ENCODE peak calls at places on chromosome 12, in five cellular contexts. V is uterus, G is cardiac muscle cell, E is left lung, H is kidney. B is an unnamed sample.
A peak's percentile ranks its signal among the peaks of the same experiment; 100 is the strongest.

GRCh38 chr12:52080403-52081201 is 1.1 kb downstream of the SMIM41 start:
- DNase-seq in G (no peak), V (no peak), H (peak; percentile 56), E (no peak), B (no peak)

GRCh38 chr12:56007892-56008471 is 10.9 kb downstream of the SUOX start:
- DNase-seq in E (no peak), H (no peak), V (no peak), G (peak; percentile 28), B (no peak)

GRCh38 chr12:48682927-48683326 is 889 bp upstream of the KANSL2 start:
- DNase-seq in G (no peak), H (no peak), E (no peak), V (no peak), B (no peak)

GRCh38 chr12:100504820-100505219 is 31.2 kb downstream of the NR1H4 start:
- DNase-seq in G (no peak), H (peak; percentile 65), V (no peak), E (no peak), B (no peak)

GRCh38 chr12:104230704-104231103 is 15.1 kb downstream of the TXNRD1 start:
- DNase-seq in G (no peak), H (no peak), V (no peak), E (no peak), B (no peak)

GRCh38 chr12:38664661-38665269 is 240.6 kb downstream of the CPNE8 start:
- DNase-seq in H (no peak), G (peak; percentile 33), E (no peak), V (no peak), B (no peak)

GRCh38 chr12:12166751-12167150 is 96.0 kb downstream of the BCL2L14 start:
- DNase-seq in G (no peak), V (no peak), H (no peak), E (no peak), B (no peak)

GRCh38 chr12:8947737-8948136 is 1.7 kb downstream of the M6PR start:
- DNase-seq in G (no peak), V (no peak), E (no peak), H (no peak), B (no peak)

GRCh38 chr12:115798309-115798917 is 479.1 kb downstream of the MED13L start:
- DNase-seq in H (no peak), E (no peak), G (no peak), V (no peak), B (no peak)

GRCh38 chr12:54734196-54734950 is 86.2 kb upstream of the DCD start:
- DNase-seq in G (no peak), H (no peak), V (no peak), E (no peak), B (no peak)

GRCh38 chr12:124240493-124240892 is 54.4 kb upstream of the RFLNA start:
- DNase-seq in E (no peak), V (no peak), H (no peak), G (peak; percentile 34), B (no peak)

GRCh38 chr12:121427556-121428055 is 27.7 kb downstream of the RNF34 start:
- DNase-seq in E (no peak), V (no peak), H (no peak), G (no peak), B (no peak)

GRCh38 chr12:89040146-89040964 is 311.9 kb downstream of the DUSP6 start:
- DNase-seq in V (no peak), G (peak; percentile 43), E (peak; percentile 76), H (peak; percentile 66), B (no peak)

GRCh38 chr12:121237415-121237814 is 27.5 kb downstream of the P2RX4 start:
- DNase-seq in V (no peak), H (no peak), G (no peak), E (peak; percentile 34), B (no peak)

GRCh38 chr12:64883264-64884163 is 59.1 kb downstream of the TBC1D30 start:
- DNase-seq in V (no peak), E (no peak), G (no peak), H (no peak), B (no peak)

GRCh38 chr12:31749024-31749704 is 20.3 kb upstream of the AMN1 start:
- DNase-seq in H (no peak), E (no peak), V (peak; percentile 79), G (peak; percentile 91), B (no peak)

GRCh38 chr12:20588057-20588456 is 107.1 kb upstream of the SLCO1C1 start:
- DNase-seq in V (no peak), G (no peak), H (no peak), E (no peak), B (no peak)

GRCh38 chr12:24705741-24706358 is 243.1 kb downstream of the BCAT1 start:
- DNase-seq in G (peak; percentile 65), H (no peak), V (no peak), E (no peak), B (no peak)

GRCh38 chr12:1529862-1530591 is 64.4 kb downstream of the FBXL14 start:
- DNase-seq in H (no peak), E (no peak), V (no peak), G (no peak), B (no peak)
- H3K4me3 ChIP-seq in H (peak overlapping the region; percentile 13), E (peak overlapping the region; percentile 13), V (peak overlapping the region; percentile 26), G (peak overlapping the region; percentile 90), B (peak overlapping the region; percentile 71)

GRCh38 chr12:101792046-101792931 is 38.5 kb downstream of the GNPTAB start:
- DNase-seq in V (no peak), G (no peak), H (no peak), E (no peak), B (no peak)
- TF ChIP-seq CTCF in V (peak; percentile 21), G (peak; percentile 38), H (peak; percentile 37), E (no peak), B (no peak)

GRCh38 chr12:27693403-27693802 is 2.8 kb upstream of the REP15 start:
- DNase-seq in E (no peak), V (no peak), H (no peak), G (no peak), B (no peak)
- H3K27ac ChIP-seq in E (no peak overlapping the region), V (no peak overlapping the region), H (no peak overlapping the region), G (no peak overlapping the region), B (no peak overlapping the region)

GRCh38 chr12:91272456-91273063 is 89.9 kb upstream of the DCN start:
- DNase-seq in G (peak; percentile 79), V (peak; percentile 76), H (peak; percentile 90), E (no peak), B (peak; percentile 78)
- H3K4me3 ChIP-seq in G (no peak overlapping the region), V (no peak overlapping the region), H (no peak overlapping the region), E (no peak overlapping the region), B (peak overlapping the region; percentile 8)

DNA sequence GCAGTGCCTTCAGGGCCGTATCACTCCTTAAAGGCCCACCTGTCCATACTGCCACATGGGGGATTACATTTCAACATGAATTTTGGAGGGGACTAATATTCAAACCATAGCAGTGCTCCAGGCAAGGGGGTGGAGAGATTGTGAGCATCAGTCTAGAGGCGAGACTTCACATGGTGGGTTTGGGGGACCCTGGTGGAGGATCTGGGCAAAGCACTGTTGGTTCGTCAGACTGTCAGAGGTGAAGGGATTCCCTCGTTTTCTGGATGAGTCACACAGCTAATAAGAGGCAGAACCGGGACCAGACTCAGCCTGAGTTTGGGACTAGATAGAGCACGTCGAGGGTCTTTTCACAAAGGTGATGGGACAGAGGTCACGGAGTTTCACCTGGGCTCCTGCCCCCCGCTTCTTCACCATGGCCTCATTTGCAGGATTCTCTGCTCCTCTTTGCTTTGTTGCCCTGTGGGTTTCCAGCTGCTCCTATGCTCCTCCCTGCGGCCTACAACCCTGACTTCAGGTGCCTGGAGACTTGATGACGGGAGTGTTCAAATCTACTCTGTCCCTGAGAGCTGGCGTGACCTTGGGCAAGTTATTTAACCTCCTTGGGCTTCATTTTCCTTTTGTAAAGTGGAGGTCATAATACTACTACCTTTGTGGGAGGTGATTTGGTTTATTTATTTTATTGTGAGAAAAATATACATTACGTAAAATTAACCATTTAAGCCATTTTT is 41.5 kb downstream of the TEAD4 start:
- DNase-seq in E (no peak), G (no peak), H (no peak), V (no peak), B (no peak)
- TF ChIP-seq CTCF in E (no peak), G (no peak), H (no peak), V (no peak), B (no peak)

DNA sequence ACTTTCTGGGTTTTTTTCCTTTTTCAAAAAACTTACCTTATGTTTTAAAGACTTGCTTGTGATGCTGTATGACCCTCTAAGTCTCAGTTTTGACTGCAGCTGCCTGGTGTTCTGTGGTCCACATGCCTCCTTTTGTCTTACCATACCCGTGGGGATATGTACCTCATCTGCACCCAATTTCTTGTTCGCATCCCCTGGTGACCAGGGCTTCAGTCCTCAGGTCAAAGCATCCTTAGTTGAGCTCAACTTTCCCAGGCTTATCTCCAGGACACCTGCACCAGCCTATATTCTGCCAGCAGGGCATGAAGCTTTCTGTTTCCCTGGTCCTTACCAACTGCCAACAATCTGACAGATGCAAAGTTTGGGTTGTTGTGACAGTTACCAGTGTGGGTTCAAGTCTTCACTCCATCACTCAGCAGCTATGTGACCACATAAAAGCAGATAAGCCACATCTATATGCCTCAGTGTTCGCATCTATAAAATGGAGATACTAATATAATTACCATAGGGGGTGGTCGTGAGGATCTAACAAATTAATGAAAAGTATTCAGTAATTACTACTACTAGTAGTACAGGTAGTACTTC is 94.0 kb downstream of the NTF3 start:
- DNase-seq in V (no peak), G (no peak), H (no peak), E (no peak), B (no peak)
- H3K27ac ChIP-seq in V (no peak overlapping the region), G (no peak overlapping the region), H (no peak overlapping the region), E (no peak overlapping the region), B (no peak overlapping the region)

GRCh38 chr12:16349132-16349463 is 1.7 kb downstream of the MGST1 start:
- DNase-seq in V (peak; percentile 69), E (no peak), H (no peak), G (peak; percentile 96), B (peak; percentile 78)

GRCh38 chr12:16347391-16348298 is at the start of gene MGST1:
- DNase-seq in G (peak; percentile 78), H (no peak), E (peak; percentile 95), V (peak; percentile 19), B (no peak)

GRCh38 chr12:16346931-16347330 is 514 bp upstream of the MGST1 start:
- DNase-seq in V (no peak), G (no peak), H (no peak), E (no peak), B (no peak)

GRCh38 chr12:16350682-16351081 is 3.2 kb downstream of the MGST1 start:
- DNase-seq in G (peak; percentile 98), V (peak; percentile 33), H (no peak), E (no peak), B (no peak)

DNA sequence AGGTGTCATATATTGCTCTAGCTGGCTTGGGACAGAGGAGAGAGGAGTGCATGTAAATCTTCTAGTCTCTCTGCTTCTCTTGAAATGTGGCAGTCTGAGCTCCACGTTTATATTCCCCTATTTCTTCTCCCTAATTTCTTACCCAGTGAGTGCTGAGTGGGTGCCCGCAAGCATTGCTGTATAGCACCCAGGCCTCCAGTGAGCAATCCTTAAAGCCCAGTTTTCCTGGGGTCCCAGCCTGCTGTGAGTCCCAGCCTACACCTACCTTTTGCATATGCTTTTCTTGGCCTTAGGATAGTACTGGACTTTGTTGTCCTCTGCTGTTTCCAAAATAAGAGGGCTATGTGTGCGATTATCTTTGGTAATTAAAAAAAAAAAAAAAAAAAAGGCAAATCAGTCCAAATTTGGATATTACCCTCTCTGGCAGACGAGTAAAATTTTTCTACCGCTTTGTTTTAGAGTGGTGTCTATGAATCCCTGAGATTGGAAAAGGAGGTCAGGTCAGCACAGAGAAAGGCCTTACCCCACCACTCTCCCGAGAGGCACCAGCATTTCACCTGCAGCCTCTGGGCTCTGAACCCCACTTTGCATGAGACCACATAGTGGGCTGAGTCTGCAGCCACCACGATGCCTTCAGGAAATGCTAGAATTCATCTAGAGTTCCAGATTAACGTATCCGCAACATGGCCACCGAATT is 1.1 kb downstream of the MGST1 start:
- DNase-seq in G (peak; percentile 45), V (no peak), E (no peak), H (no peak), B (no peak)
- H3K4me3 ChIP-seq in G (peak overlapping the region; percentile 44), V (no peak overlapping the region), E (peak overlapping the region; percentile 40), H (peak overlapping the region; percentile 68), B (peak overlapping the region; percentile 70)